ENCODE peak calls at places on chromosome 7, in five cellular contexts. O, H, W, I and P are unnamed samples.
A peak's percentile ranks its signal among the peaks of the same experiment; 100 is the strongest.

GRCh38 chr7:54465095-54465494 is 77.1 kb upstream of the VSTM2A start:
- DNase-seq in W (no peak), O (no peak), I (no peak), H (no peak), P (no peak)

GRCh38 chr7:87797798-87798403 is 78.3 kb downstream of the SLC25A40 start:
- DNase-seq in W (no peak), H (peak; percentile 17), I (no peak), O (peak; percentile 82), P (no peak)

GRCh38 chr7:77917500-77918262 is 119.1 kb downstream of the PHTF2 start:
- DNase-seq in W (no peak), H (no peak), I (no peak), O (no peak), P (no peak)

GRCh38 chr7:27168265-27168947 is 3.1 kb upstream of the HOXA9 start:
- DNase-seq in H (no peak), O (peak; percentile 88), W (no peak), I (no peak), P (no peak)

GRCh38 chr7:130145424-130146106 is 59.6 kb downstream of the TMEM209 start:
- DNase-seq in H (no peak), W (no peak), I (no peak), O (no peak), P (no peak)

GRCh38 chr7:2629740-2630681 is 1.8 kb upstream of the TTYH3 start:
- DNase-seq in I (no peak), W (peak; percentile 94), H (no peak), O (peak; percentile 85), P (peak; percentile 87)

GRCh38 chr7:19489162-19489820 is 219.5 kb downstream of the POLR1F start:
- DNase-seq in W (no peak), H (no peak), I (no peak), O (no peak), P (peak; percentile 40)

GRCh38 chr7:14851610-14852009 is 50.9 kb downstream of the DGKB start:
- DNase-seq in H (no peak), O (no peak), W (no peak), I (no peak), P (no peak)

GRCh38 chr7:17994079-17994478 is 33.6 kb downstream of the PRPS1L1 start:
- DNase-seq in O (no peak), I (no peak), H (no peak), W (no peak), P (no peak)

GRCh38 chr7:76303829-76304505 is 1.5 kb downstream of the HSPB1 start:
- DNase-seq in I (no peak), W (no peak), O (peak; percentile 35), H (no peak), P (no peak)